ENCODE peak calls at places on chromosomes 3 and 15, in eight cellular contexts. One of them, this sample, is unnamed.

GRCh38 chr3:141336672-141337522 is 31.4 kb upstream of the ZBTB38 start:
- DNase-seq in choroid plexus epithelial cell: peak
- DNase-seq in tibial artery: no peak
- DNase-seq in psoas muscle: no peak
- DNase-seq in A549: no peak
- DNase-seq in AG09319: peak
- DNase-seq in endodermal cell: no peak
- DNase-seq in WTC11: no peak
- DNase-seq in this sample: no peak

GRCh38 chr3:119681279-119681678 is 4.1 kb upstream of the COX17 start:
- DNase-seq in tibial artery: no peak
- DNase-seq in WTC11: no peak
- DNase-seq in choroid plexus epithelial cell: peak
- DNase-seq in psoas muscle: no peak
- DNase-seq in endodermal cell: no peak
- DNase-seq in A549: peak
- DNase-seq in AG09319: no peak
- DNase-seq in this sample: no peak

GRCh38 chr3:133965033-133965570 is 64.6 kb downstream of the SLCO2A1 start:
- DNase-seq in WTC11: no peak
- DNase-seq in AG09319: no peak
- DNase-seq in psoas muscle: no peak
- DNase-seq in A549: no peak
- DNase-seq in tibial artery: peak
- DNase-seq in choroid plexus epithelial cell: no peak
- DNase-seq in endodermal cell: no peak
- DNase-seq in this sample: no peak

GRCh38 chr3:80213076-80213475 is 445.3 kb upstream of the ROBO1 start:
- DNase-seq in AG09319: no peak
- DNase-seq in A549: no peak
- DNase-seq in psoas muscle: no peak
- DNase-seq in endodermal cell: no peak
- DNase-seq in tibial artery: no peak
- DNase-seq in choroid plexus epithelial cell: no peak
- DNase-seq in WTC11: no peak
- DNase-seq in this sample: no peak

GRCh38 chr3:76044601-76045600 is 259.6 kb upstream of the ZNF717 start:
- DNase-seq in endodermal cell: peak
- DNase-seq in choroid plexus epithelial cell: peak
- DNase-seq in tibial artery: peak
- DNase-seq in AG09319: no peak
- DNase-seq in psoas muscle: no peak
- DNase-seq in A549: no peak
- DNase-seq in WTC11: peak
- DNase-seq in this sample: no peak

GRCh38 chr3:54962200-54962599 is 34.3 kb upstream of the LRTM1 start:
- DNase-seq in WTC11: no peak
- DNase-seq in tibial artery: no peak
- DNase-seq in endodermal cell: no peak
- DNase-seq in A549: no peak
- DNase-seq in AG09319: no peak
- DNase-seq in choroid plexus epithelial cell: no peak
- DNase-seq in psoas muscle: no peak
- DNase-seq in this sample: no peak

GRCh38 chr15:80216911-80217310 is 35.1 kb downstream of the CTXND1 start:
- DNase-seq in psoas muscle: no peak
- DNase-seq in AG09319: no peak
- DNase-seq in A549: no peak
- DNase-seq in choroid plexus epithelial cell: no peak
- DNase-seq in WTC11: no peak
- DNase-seq in tibial artery: no peak
- DNase-seq in endodermal cell: no peak
- DNase-seq in this sample: no peak

GRCh38 chr3:46845397-46845859 is 17.8 kb downstream of the MYL3 start:
- DNase-seq in psoas muscle: peak
- DNase-seq in tibial artery: peak
- DNase-seq in WTC11: peak
- DNase-seq in AG09319: peak
- DNase-seq in endodermal cell: no peak
- DNase-seq in choroid plexus epithelial cell: peak
- DNase-seq in A549: no peak
- DNase-seq in this sample: peak

GRCh38 chr3:9068044-9068443 is 104.8 kb upstream of the RAD18 start:
- DNase-seq in AG09319: no peak
- DNase-seq in endodermal cell: no peak
- DNase-seq in choroid plexus epithelial cell: peak
- DNase-seq in WTC11: no peak
- DNase-seq in A549: no peak
- DNase-seq in psoas muscle: no peak
- DNase-seq in tibial artery: no peak
- DNase-seq in this sample: no peak

GRCh38 chr3:9069971-9070370 is 106.7 kb upstream of the RAD18 start:
- DNase-seq in psoas muscle: no peak
- DNase-seq in A549: no peak
- DNase-seq in tibial artery: no peak
- DNase-seq in AG09319: no peak
- DNase-seq in WTC11: no peak
- DNase-seq in endodermal cell: no peak
- DNase-seq in choroid plexus epithelial cell: no peak
- DNase-seq in this sample: no peak

GRCh38 chr3:9066141-9066540 is 102.9 kb upstream of the RAD18 start:
- DNase-seq in A549: no peak
- DNase-seq in choroid plexus epithelial cell: no peak
- DNase-seq in endodermal cell: no peak
- DNase-seq in WTC11: no peak
- DNase-seq in tibial artery: no peak
- DNase-seq in psoas muscle: no peak
- DNase-seq in AG09319: no peak
- DNase-seq in this sample: no peak

GRCh38 chr3:9066775-9067174 is 103.5 kb upstream of the RAD18 start:
- DNase-seq in psoas muscle: no peak
- DNase-seq in choroid plexus epithelial cell: no peak
- DNase-seq in tibial artery: no peak
- DNase-seq in A549: no peak
- DNase-seq in endodermal cell: no peak
- DNase-seq in AG09319: no peak
- DNase-seq in WTC11: no peak
- DNase-seq in this sample: no peak

DNA sequence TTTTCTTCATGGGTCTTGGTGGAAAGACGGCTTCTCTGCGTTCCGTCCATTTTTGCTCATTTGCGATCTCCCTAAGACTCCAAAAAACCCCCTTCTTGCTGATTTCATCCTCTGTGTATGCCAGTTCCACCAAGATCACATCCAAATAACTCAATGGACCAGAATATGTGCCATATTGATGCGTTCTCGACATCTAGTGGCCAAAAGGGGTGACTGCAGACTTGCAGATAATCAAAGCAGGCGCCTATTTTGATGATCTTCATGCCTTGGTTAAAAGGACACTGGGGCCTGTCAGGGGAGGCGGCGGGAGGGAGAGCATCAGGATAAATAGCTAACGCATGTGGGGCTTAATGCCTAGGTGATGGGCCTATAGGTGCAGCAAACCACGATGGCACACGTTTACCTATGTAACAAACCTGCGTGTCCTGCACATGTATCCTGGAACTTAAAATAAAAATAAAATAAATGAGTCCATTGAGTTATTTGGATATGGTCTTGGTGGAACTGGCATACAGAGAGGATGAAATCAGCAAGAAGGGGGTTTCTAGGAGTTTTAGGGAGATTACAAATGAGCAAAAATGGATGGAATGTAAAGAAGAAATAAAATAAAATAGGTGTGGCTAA is 104.2 kb upstream of the RAD18 start:
- DNase-seq in choroid plexus epithelial cell: peak
- DNase-seq in AG09319: peak
- DNase-seq in psoas muscle: no peak
- DNase-seq in WTC11: peak
- DNase-seq in A549: peak
- DNase-seq in tibial artery: peak
- DNase-seq in endodermal cell: peak
- DNase-seq in this sample: no peak
- TF ChIP-seq CTCF in choroid plexus epithelial cell: peak
- TF ChIP-seq CTCF in AG09319: peak
- TF ChIP-seq CTCF in psoas muscle: peak
- TF ChIP-seq CTCF in WTC11: peak
- TF ChIP-seq CTCF in A549: peak
- TF ChIP-seq CTCF in tibial artery: peak
- TF ChIP-seq CTCF in endodermal cell: peak
- TF ChIP-seq CTCF in this sample: peak

GRCh38 chr3:130918328-130918727 is 24.4 kb downstream of the ATP2C1 start:
- DNase-seq in AG09319: no peak
- DNase-seq in tibial artery: no peak
- DNase-seq in endodermal cell: no peak
- DNase-seq in psoas muscle: no peak
- DNase-seq in choroid plexus epithelial cell: peak
- DNase-seq in WTC11: no peak
- DNase-seq in A549: no peak
- DNase-seq in this sample: no peak
- TF ChIP-seq CTCF in AG09319: no peak
- TF ChIP-seq CTCF in tibial artery: no peak
- TF ChIP-seq CTCF in endodermal cell: no peak
- TF ChIP-seq CTCF in psoas muscle: no peak
- TF ChIP-seq CTCF in choroid plexus epithelial cell: no peak
- TF ChIP-seq CTCF in WTC11: no peak
- TF ChIP-seq CTCF in A549: no peak
- TF ChIP-seq CTCF in this sample: no peak

GRCh38 chr15:40367673-40368611 is 9.9 kb downstream of the DISP2 start:
- DNase-seq in psoas muscle: peak
- DNase-seq in WTC11: peak
- DNase-seq in AG09319: peak
- DNase-seq in endodermal cell: peak
- DNase-seq in tibial artery: peak
- DNase-seq in A549: peak
- DNase-seq in choroid plexus epithelial cell: peak
- DNase-seq in this sample: peak
- TF ChIP-seq CTCF in psoas muscle: peak
- TF ChIP-seq CTCF in WTC11: peak
- TF ChIP-seq CTCF in AG09319: peak
- TF ChIP-seq CTCF in endodermal cell: peak
- TF ChIP-seq CTCF in tibial artery: peak
- TF ChIP-seq CTCF in A549: peak
- TF ChIP-seq CTCF in choroid plexus epithelial cell: peak
- TF ChIP-seq CTCF in this sample: peak

DNA sequence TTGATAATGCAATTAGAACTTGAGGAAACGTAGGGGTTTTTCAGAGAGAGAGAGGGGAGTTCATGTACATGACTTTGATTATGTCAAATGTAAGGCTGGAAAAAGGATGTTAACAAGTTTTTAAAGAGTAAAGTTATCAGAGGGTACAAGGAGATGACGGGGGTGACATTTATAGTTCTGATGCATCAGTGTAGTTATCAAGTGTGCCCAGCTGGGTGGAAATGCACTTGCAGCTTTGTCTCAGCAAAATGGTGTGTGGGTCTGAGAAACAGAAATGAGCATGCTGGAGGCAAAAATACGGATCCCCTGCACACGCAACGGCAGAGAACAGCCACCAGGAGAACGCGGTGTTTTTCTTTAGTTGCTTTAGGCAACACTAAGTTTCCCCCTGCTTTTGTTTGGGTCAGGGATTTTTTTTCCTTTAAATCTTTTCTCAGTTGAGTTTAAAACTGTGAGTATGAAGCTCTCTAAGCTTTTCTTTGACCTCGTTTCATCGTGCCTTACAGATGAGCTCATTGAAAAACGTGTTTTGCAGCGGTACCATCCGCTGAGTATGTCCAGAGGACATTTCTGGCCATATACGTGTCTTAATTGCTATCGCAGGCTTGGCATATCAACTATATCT is 205.4 kb downstream of the PDZRN3 start:
- DNase-seq in psoas muscle: no peak
- DNase-seq in endodermal cell: peak
- DNase-seq in WTC11: peak
- DNase-seq in choroid plexus epithelial cell: peak
- DNase-seq in tibial artery: no peak
- DNase-seq in AG09319: no peak
- DNase-seq in A549: no peak
- DNase-seq in this sample: no peak
- TF ChIP-seq CTCF in psoas muscle: no peak
- TF ChIP-seq CTCF in endodermal cell: peak
- TF ChIP-seq CTCF in WTC11: peak
- TF ChIP-seq CTCF in choroid plexus epithelial cell: peak
- TF ChIP-seq CTCF in tibial artery: peak
- TF ChIP-seq CTCF in AG09319: peak
- TF ChIP-seq CTCF in A549: no peak
- TF ChIP-seq CTCF in this sample: no peak

GRCh38 chr3:7144696-7145308 is 283.9 kb downstream of the GRM7 start:
- DNase-seq in AG09319: no peak
- DNase-seq in choroid plexus epithelial cell: no peak
- DNase-seq in A549: peak
- DNase-seq in endodermal cell: peak
- DNase-seq in psoas muscle: no peak
- DNase-seq in tibial artery: no peak
- DNase-seq in WTC11: peak
- DNase-seq in this sample: no peak
- TF ChIP-seq CTCF in AG09319: no peak
- TF ChIP-seq CTCF in choroid plexus epithelial cell: peak
- TF ChIP-seq CTCF in A549: peak
- TF ChIP-seq CTCF in endodermal cell: peak
- TF ChIP-seq CTCF in psoas muscle: no peak
- TF ChIP-seq CTCF in tibial artery: no peak
- TF ChIP-seq CTCF in WTC11: peak
- TF ChIP-seq CTCF in this sample: peak

GRCh38 chr3:121995190-121996137 is 26.6 kb downstream of the ILDR1 start:
- DNase-seq in choroid plexus epithelial cell: peak
- DNase-seq in WTC11: peak
- DNase-seq in tibial artery: peak
- DNase-seq in A549: peak
- DNase-seq in AG09319: peak
- DNase-seq in endodermal cell: peak
- DNase-seq in psoas muscle: peak
- DNase-seq in this sample: peak

GRCh38 chr3:121985841-121986240 is 36.2 kb downstream of the ILDR1 start:
- DNase-seq in WTC11: no peak
- DNase-seq in AG09319: no peak
- DNase-seq in A549: no peak
- DNase-seq in choroid plexus epithelial cell: no peak
- DNase-seq in psoas muscle: no peak
- DNase-seq in tibial artery: no peak
- DNase-seq in endodermal cell: no peak
- DNase-seq in this sample: no peak

GRCh38 chr3:121988146-121988545 is 33.9 kb downstream of the ILDR1 start:
- DNase-seq in tibial artery: no peak
- DNase-seq in choroid plexus epithelial cell: no peak
- DNase-seq in endodermal cell: no peak
- DNase-seq in A549: no peak
- DNase-seq in psoas muscle: no peak
- DNase-seq in AG09319: no peak
- DNase-seq in WTC11: no peak
- DNase-seq in this sample: no peak

GRCh38 chr3:121992601-121993560 is 29.2 kb downstream of the ILDR1 start:
- DNase-seq in tibial artery: no peak
- DNase-seq in endodermal cell: peak
- DNase-seq in psoas muscle: no peak
- DNase-seq in A549: no peak
- DNase-seq in WTC11: no peak
- DNase-seq in choroid plexus epithelial cell: no peak
- DNase-seq in AG09319: no peak
- DNase-seq in this sample: no peak

GRCh38 chr3:121989943-121990342 is 32.1 kb downstream of the ILDR1 start:
- DNase-seq in WTC11: no peak
- DNase-seq in psoas muscle: no peak
- DNase-seq in tibial artery: no peak
- DNase-seq in endodermal cell: peak
- DNase-seq in AG09319: no peak
- DNase-seq in A549: no peak
- DNase-seq in choroid plexus epithelial cell: no peak
- DNase-seq in this sample: no peak
- TF ChIP-seq CTCF in WTC11: no peak
- TF ChIP-seq CTCF in psoas muscle: no peak
- TF ChIP-seq CTCF in tibial artery: no peak
- TF ChIP-seq CTCF in endodermal cell: peak
- TF ChIP-seq CTCF in AG09319: no peak
- TF ChIP-seq CTCF in A549: no peak
- TF ChIP-seq CTCF in choroid plexus epithelial cell: no peak
- TF ChIP-seq CTCF in this sample: peak